ENCODE peak calls at places on chromosome 17, in four cellular contexts. K is lower lobe of right lung, H is heart left ventricle, C is neural progenitor cell. U is an unnamed sample.

GRCh38 chr17:64499805-64500486 is 3.1 kb upstream of the POLG2 start:
- DNase-seq in K (no peak), H (no peak), C (no peak), U (no peak)

GRCh38 chr17:46832945-46833839 is 14.7 kb upstream of the WNT3 start:
- DNase-seq in K (peak; percentile 37), H (no peak), C (peak; percentile 33), U (no peak)

GRCh38 chr17:42249681-42250446 is 26.3 kb downstream of the STAT5B start:
- DNase-seq in K (no peak), H (no peak), C (no peak), U (no peak)

GRCh38 chr17:60952747-60953146 is 275.1 kb downstream of the BCAS3 start:
- DNase-seq in K (no peak), H (no peak), C (no peak), U (no peak)

GRCh38 chr17:41882756-41883155 is 17.5 kb upstream of the KLHL11 start:
- DNase-seq in K (no peak), H (no peak), C (no peak), U (no peak)

GRCh38 chr17:46044286-46044928 is 45.4 kb downstream of the STH start:
- DNase-seq in K (no peak), H (peak; percentile 77), C (peak; percentile 81), U (peak; percentile 82)

GRCh38 chr17:67712375-67712774 is 5.4 kb upstream of the NOL11 start:
- DNase-seq in K (no peak), H (no peak), C (no peak), U (no peak)

GRCh38 chr17:81473019-81473418 is 39.6 kb downstream of the ACTG1 start:
- DNase-seq in K (no peak), H (no peak), C (no peak), U (peak; percentile 88)

GRCh38 chr17:50684612-50685333 is 22.9 kb downstream of the ANKRD40 start:
- DNase-seq in K (no peak), H (no peak), C (peak; percentile 33), U (peak; percentile 49)

GRCh38 chr17:77503916-77504651 is 363.3 kb downstream of the SEC14L1 start:
- DNase-seq in K (no peak), H (no peak), C (no peak), U (peak; percentile 14)

GRCh38 chr17:80847506-80848230 is 144.0 kb upstream of the CHMP6 start:
- DNase-seq in K (no peak), H (no peak), C (no peak), U (no peak)

GRCh38 chr17:61485067-61485775 is 33.0 kb downstream of the TBX4 start:
- DNase-seq in K (no peak), H (no peak), C (no peak), U (no peak)

GRCh38 chr17:57970706-57971105 is 15.5 kb upstream of the CUEDC1 start:
- DNase-seq in K (no peak), H (no peak), C (no peak), U (no peak)

GRCh38 chr17:33140413-33141099 is 148.9 kb downstream of the SPACA3 start:
- DNase-seq in K (no peak), H (no peak), C (peak; percentile 49), U (no peak)

GRCh38 chr17:70855401-70856054 is 686.2 kb downstream of the KCNJ2 start:
- DNase-seq in K (no peak), H (no peak), C (no peak), U (no peak)

GRCh38 chr17:75605790-75606189 is 18.2 kb downstream of the MYO15B start:
- DNase-seq in K (no peak), H (no peak), C (no peak), U (no peak)

GRCh38 chr17:47846741-47847340 is 4.1 kb downstream of the SP6 start:
- DNase-seq in K (no peak), H (no peak), C (peak; percentile 67), U (no peak)

GRCh38 chr17:45857977-45858708 is 13.5 kb downstream of the SPPL2C start:
- DNase-seq in K (no peak), H (no peak), C (peak; percentile 86), U (peak; percentile 25)

GRCh38 chr17:57580055-57580739 is 164.9 kb downstream of the CCDC182 start:
- DNase-seq in K (no peak), H (no peak), C (peak; percentile 38), U (no peak)

GRCh38 chr17:3641014-3641413 is 4.5 kb downstream of the CTNS start:
- DNase-seq in K (no peak), H (no peak), C (no peak), U (no peak)
- H3K27ac ChIP-seq in K (no peak overlapping the region), H (peak overlapping the region; percentile 59), C (no peak overlapping the region), U (peak overlapping the region; percentile 89)

GRCh38 chr17:17783825-17784598 is 52.8 kb downstream of the SREBF1 start:
- DNase-seq in K (no peak), H (peak; percentile 72), C (peak; percentile 92), U (peak; percentile 55)

GRCh38 chr17:17781591-17782424 is 55.0 kb downstream of the SREBF1 start:
- DNase-seq in K (no peak), H (peak; percentile 86), C (peak; percentile 78), U (peak; percentile 83)

GRCh38 chr17:17782425-17783120 is 54.2 kb downstream of the SREBF1 start:
- DNase-seq in K (no peak), H (peak; percentile 45), C (peak; percentile 72), U (no peak)

GRCh38 chr17:17784599-17785264 is 52.1 kb downstream of the SREBF1 start:
- DNase-seq in K (no peak), H (no peak), C (peak; percentile 56), U (no peak)

DNA sequence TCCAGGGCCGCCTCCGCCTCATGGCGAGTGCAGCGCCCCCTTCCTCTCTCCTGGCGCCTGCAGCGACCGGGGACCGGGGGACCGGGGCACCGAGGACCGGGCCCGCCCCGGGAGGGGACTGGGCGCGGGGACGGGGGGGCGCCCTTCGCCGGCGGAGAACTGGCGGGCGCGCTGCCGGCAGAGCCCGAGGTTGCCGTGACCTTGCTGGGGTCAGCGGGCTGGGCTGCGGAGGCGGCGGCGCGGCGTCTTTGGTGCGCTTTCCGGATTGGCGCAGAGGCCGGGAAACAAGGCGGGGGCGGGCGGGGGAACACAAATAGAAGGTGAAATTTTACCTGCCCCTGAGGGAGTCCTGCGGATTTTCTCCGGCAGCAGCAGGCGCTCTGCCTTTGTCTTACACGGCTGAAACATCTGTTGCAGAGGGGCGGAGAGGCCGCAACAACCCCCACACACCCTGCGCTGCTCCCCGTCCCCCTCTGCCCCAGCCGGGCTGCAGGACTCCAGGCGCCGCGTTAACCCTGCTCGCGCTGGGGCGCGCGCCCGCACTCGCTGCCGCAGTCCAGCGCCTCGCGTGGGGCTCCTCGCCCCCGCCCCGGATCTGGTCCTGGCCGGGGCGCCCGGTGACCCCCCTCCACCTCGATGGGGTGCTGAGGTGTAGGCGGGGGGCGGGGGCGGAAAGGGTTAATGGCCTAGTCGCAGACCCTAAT is 53.5 kb downstream of the SREBF1 start:
- DNase-seq in K (peak; percentile 71), H (peak; percentile 91), C (peak; percentile 88), U (peak; percentile 72)
- TF ChIP-seq CTCF in K (no peak), H (no peak), C (peak; percentile 55), U (no peak)

DNA sequence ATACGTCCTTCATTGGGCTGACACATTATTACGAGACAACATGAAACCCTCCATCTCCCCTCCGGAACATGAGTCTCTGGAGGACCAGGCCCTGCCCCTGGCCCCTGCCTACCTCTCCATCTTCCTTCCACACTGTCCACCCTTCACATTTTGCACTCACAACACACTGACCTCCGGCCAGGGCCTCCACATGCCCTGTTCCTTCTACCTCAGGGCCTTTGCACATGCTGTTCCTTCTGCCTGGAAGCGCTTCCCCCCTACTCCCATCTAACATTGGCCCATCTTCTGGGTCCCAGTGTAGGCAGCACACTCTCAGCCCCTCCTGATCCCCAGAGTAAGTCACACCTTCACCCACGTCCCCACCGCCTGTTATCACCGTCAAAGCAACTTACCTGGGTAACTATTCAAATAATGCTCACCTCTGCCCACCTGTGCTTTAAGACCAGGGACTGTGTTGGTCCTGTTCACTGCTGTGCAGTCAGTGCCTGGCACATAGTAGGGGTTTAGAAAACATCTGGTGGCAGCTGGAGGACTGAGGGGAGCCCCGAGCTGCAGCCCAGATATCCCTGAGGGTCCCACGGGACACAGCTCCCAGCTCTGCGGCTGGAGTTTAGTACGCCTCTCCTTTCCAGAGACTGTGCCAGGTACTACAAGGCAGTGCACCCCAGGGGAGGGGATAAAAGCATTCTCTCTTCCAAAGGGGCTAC is 27.2 kb downstream of the RPH3AL start:
- DNase-seq in K (no peak), H (no peak), C (no peak), U (no peak)
- H3K27me3 ChIP-seq in K (no peaks in the 10 kb centered on the region), H (peaks cover 4% of the 10 kb centered on the region), C (no peaks in the 10 kb centered on the region), U (no peaks in the 10 kb centered on the region)

GRCh38 chr17:73343168-73343634 is 31.4 kb upstream of the CDC42EP4 start:
- DNase-seq in K (no peak), H (peak; percentile 66), C (peak; percentile 96), U (peak; percentile 85)
- H3K27ac ChIP-seq in K (peak overlapping the region; percentile 53), H (peak overlapping the region; percentile 42), C (peak overlapping the region; percentile 95), U (no peak overlapping the region)

U was measured in adrenal gland.